ENCODE peak calls at places on chromosomes 11 and 22, in eight cellular contexts. U, V, B, O, D, T, R and A are unnamed samples.

GRCh38 chr22:46798366-46799057 is 36.1 kb downstream of the TBC1D22A start:
- DNase-seq in U (no peak), V (no peak), B (no peak), O (peak), D (peak), T (peak), R (peak), A (no peak)

GRCh38 chr22:21876486-21877176 is 9.2 kb upstream of the MAPK1 start:
- DNase-seq in U (no peak), V (no peak), B (peak), O (peak), D (no peak), T (no peak), R (no peak), A (no peak)

GRCh38 chr11:122202161-122202950 is 86.3 kb upstream of the BLID start:
- DNase-seq in U (no peak), V (no peak), B (no peak), O (no peak), D (no peak), T (no peak), R (no peak), A (no peak)

GRCh38 chr11:28123151-28123571 is 15.0 kb downstream of the METTL15 start:
- DNase-seq in U (no peak), V (no peak), B (no peak), O (no peak), D (no peak), T (no peak), R (no peak), A (no peak)

GRCh38 chr22:24066260-24066659 is 55.2 kb downstream of the CABIN1 start:
- DNase-seq in U (no peak), V (no peak), B (no peak), O (no peak), D (no peak), T (no peak), R (no peak), A (no peak)

GRCh38 chr11:115083129-115083823 is 404.9 kb downstream of the NXPE2 start:
- DNase-seq in U (peak), V (no peak), B (no peak), O (no peak), D (no peak), T (no peak), R (no peak), A (no peak)

GRCh38 chr11:117642396-117642795 is 154.6 kb downstream of the DSCAML1 start:
- DNase-seq in U (no peak), V (no peak), B (no peak), O (no peak), D (no peak), T (no peak), R (no peak), A (no peak)

GRCh38 chr11:134418119-134418840 is 6.2 kb upstream of the B3GAT1 start:
- DNase-seq in U (peak), V (no peak), B (no peak), O (no peak), D (no peak), T (no peak), R (no peak), A (no peak)

GRCh38 chr11:34358258-34358665 is 452 bp upstream of the ABTB2 start:
- DNase-seq in U (peak), V (peak), B (no peak), O (no peak), D (peak), T (no peak), R (peak), A (no peak)

GRCh38 chr22:33922268-33922667 is 2.0 kb upstream of the LARGE1 start:
- DNase-seq in U (no peak), V (no peak), B (no peak), O (peak), D (peak), T (no peak), R (peak), A (no peak)

GRCh38 chr11:28442113-28442512 is 333.9 kb downstream of the METTL15 start:
- DNase-seq in U (no peak), V (no peak), B (peak), O (no peak), D (no peak), T (no peak), R (no peak), A (no peak)

GRCh38 chr11:62400281-62400680 is 18.6 kb upstream of the SCGB1A1 start:
- DNase-seq in U (no peak), V (no peak), B (no peak), O (no peak), D (no peak), T (no peak), R (no peak), A (no peak)

GRCh38 chr11:16605440-16605970 is 132.9 kb upstream of the C11orf58 start:
- DNase-seq in U (no peak), V (no peak), B (no peak), O (no peak), D (peak), T (no peak), R (no peak), A (peak)

GRCh38 chr22:38273135-38273761 is 438 bp upstream of the TMEM184B start:
- DNase-seq in U (no peak), V (peak), B (no peak), O (no peak), D (no peak), T (no peak), R (peak), A (no peak)

GRCh38 chr11:1834791-1835670 is at the start of gene SYT8:
- DNase-seq in U (no peak), V (no peak), B (no peak), O (no peak), D (no peak), T (no peak), R (no peak), A (no peak)

GRCh38 chr22:29369460-29369859 is 18.9 kb downstream of the AP1B1 start:
- DNase-seq in U (no peak), V (peak), B (no peak), O (no peak), D (no peak), T (no peak), R (no peak), A (no peak)

GRCh38 chr11:76158394-76159302 is 47.7 kb downstream of the WNT11 start:
- DNase-seq in U (no peak), V (no peak), B (no peak), O (no peak), D (no peak), T (no peak), R (no peak), A (no peak)

GRCh38 chr22:37267128-37267587 is 15.2 kb upstream of the CYTH4 start:
- DNase-seq in U (peak), V (no peak), B (no peak), O (peak), D (peak), T (peak), R (peak), A (no peak)